ENCODE peak calls at places on chromosomes 11 and 22, in six cellular contexts. S is endothelial cell of umbilical vein, T is stomach, V is thyroid gland, Z is uterus, J is right lobe of liver. A is an unnamed sample. For H3K4me1, the result is how much of the 10 kb centered on the place peaks cover.

GRCh38 chr11:42205518-42205917 is 746.1 kb upstream of the LRRC4C start:
- DNase-seq in J (peak), V (no peak), S (no peak), T (no peak), Z (no peak), A (no peak)

GRCh38 chr22:39684702-39685281 is 114.2 kb downstream of the CACNA1I start:
- DNase-seq in T (no peak), Z (no peak), S (no peak), V (no peak), J (no peak), A (no peak)

GRCh38 chr11:29432719-29433325 is 584.0 kb downstream of the KCNA4 start:
- DNase-seq in Z (no peak), V (no peak), T (no peak), J (no peak), S (peak), A (no peak)

GRCh38 chr11:118918128-118918685 is 7.5 kb downstream of the BCL9L start:
- DNase-seq in Z (peak), V (peak), J (peak), T (peak), S (peak), A (peak)

GRCh38 chr11:47858169-47858543 is 10.0 kb upstream of the NUP160 start:
- DNase-seq in Z (no peak), V (peak), J (no peak), S (peak), T (no peak), A (no peak)

GRCh38 chr11:17595526-17596309 is 48.7 kb downstream of the OTOG start:
- DNase-seq in Z (no peak), T (peak), J (peak), V (no peak), S (no peak), A (no peak)

GRCh38 chr11:108278954-108279353 is 56.1 kb downstream of the ATM start:
- DNase-seq in Z (no peak), S (no peak), T (no peak), V (no peak), J (no peak), A (no peak)

GRCh38 chr22:47165998-47166397 is 403.5 kb downstream of the TBC1D22A start:
- DNase-seq in J (peak), V (no peak), Z (peak), S (no peak), T (no peak), A (no peak)

GRCh38 chr11:15146271-15147003 is 31.7 kb downstream of the INSC start:
- DNase-seq in T (no peak), V (peak), J (no peak), S (no peak), Z (no peak), A (no peak)

GRCh38 chr11:102430158-102430836 is 22.3 kb downstream of the TMEM123 start:
- DNase-seq in T (no peak), V (no peak), J (no peak), S (no peak), Z (no peak), A (no peak)

GRCh38 chr22:46303347-46303965 is 6.8 kb downstream of the GTSE1 start:
- DNase-seq in Z (no peak), J (no peak), V (no peak), S (no peak), T (no peak), A (no peak)

GRCh38 chr11:90556612-90557011 is 333.8 kb upstream of the CHORDC1 start:
- DNase-seq in S (no peak), Z (no peak), T (no peak), J (no peak), V (no peak), A (no peak)

GRCh38 chr22:26404851-26405357 is 24.2 kb upstream of the ASPHD2 start:
- DNase-seq in T (no peak), J (no peak), V (no peak), Z (no peak), S (no peak), A (no peak)

GRCh38 chr11:32434387-32435151 is 770 bp downstream of the WT1 start:
- DNase-seq in V (peak), Z (peak), J (no peak), T (no peak), S (no peak), A (no peak)

GRCh38 chr11:32435947-32436750 is 810 bp upstream of the WT1 start:
- DNase-seq in T (no peak), V (no peak), J (no peak), Z (peak), S (no peak), A (no peak)

GRCh38 chr11:32434116-32434386 is 1.3 kb downstream of the WT1 start:
- DNase-seq in V (no peak), Z (no peak), S (no peak), T (no peak), J (no peak), A (no peak)

GRCh38 chr11:32435511-32435946 is at the start of gene WT1:
- DNase-seq in T (no peak), J (no peak), V (no peak), Z (peak), S (no peak), A (no peak)

DNA sequence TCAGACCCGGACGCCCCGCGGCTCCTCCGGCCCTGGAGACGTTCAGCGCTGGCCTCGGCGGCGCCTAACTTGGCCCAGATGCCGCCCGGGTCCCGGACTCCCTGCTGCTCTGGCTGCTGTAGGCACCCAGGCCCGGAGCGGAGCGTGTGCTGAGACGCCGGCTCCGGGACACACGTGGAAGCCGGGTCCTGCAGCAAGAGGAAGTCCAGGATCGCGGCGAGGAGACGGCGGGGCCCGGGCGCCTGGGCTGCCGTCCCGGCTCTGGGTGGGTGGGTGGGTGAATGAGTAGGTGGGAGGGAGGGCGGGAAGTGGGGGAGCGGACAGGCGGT is 223 bp downstream of the WT1 start:
- DNase-seq in V (no peak), Z (no peak), S (no peak), J (no peak), T (no peak), A (no peak)
- H3K4me3 ChIP-seq in V (no peak), Z (peak), S (no peak), J (peak), T (peak), A (peak)

GRCh38 chr11:65434667-65435179 is 12.1 kb downstream of the NEAT1 start:
- DNase-seq in V (no peak), T (no peak), S (peak), J (peak), Z (no peak), A (no peak)
- TF ChIP-seq POLR2A in V (no peak), T (peak), S (no peak), J (peak), Z (no peak), A (peak)

GRCh38 chr22:32407936-32408335 is 4.1 kb downstream of the RTCB start:
- DNase-seq in T (no peak), S (no peak), V (no peak), J (no peak), Z (no peak), A (no peak)
- H3K4me1 ChIP-seq in T (under half), S (under half), V (under half), J (under half), Z (under half), A (under half)

GRCh38 chr11:121672630-121673487 is 220.1 kb upstream of the SORL1-AS1 start:
- DNase-seq in J (no peak), T (no peak), Z (no peak), S (no peak), V (peak), A (no peak)
- H3K4me3 ChIP-seq in J (no peak), T (no peak), Z (no peak), S (no peak), V (no peak), A (no peak)

DNA sequence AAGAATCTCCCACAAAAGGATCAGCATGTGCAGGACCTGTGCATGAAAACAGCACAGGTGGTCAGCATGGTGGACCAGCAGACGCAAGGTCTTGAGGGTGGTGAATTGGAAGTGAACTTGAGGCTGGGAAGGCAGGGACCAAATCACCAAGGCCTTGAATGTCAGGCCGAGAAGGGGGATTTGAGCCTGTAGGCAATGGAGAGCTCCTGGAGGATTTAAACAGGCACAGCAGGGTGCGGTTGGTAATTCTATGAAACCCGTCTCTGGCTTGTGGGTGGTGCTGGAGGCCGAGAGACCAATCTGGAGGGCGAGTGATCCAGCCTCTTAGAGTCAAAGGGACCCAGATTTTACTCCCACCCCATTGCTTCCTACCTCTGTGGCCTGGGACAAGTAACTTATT is 2.4 kb downstream of the TSKU start:
- DNase-seq in V (no peak), J (no peak), S (no peak), T (no peak), Z (no peak), A (no peak)
- TF ChIP-seq POLR2A in V (no peak), J (no peak), S (no peak), T (no peak), Z (no peak), A (no peak)

GRCh38 chr11:126194121-126194543 is 17.3 kb downstream of the RPUSD4 start:
- DNase-seq in V (peak), Z (peak), J (no peak), S (peak), T (peak), A (peak)

GRCh38 chr11:126192386-126192785 is 19.1 kb downstream of the RPUSD4 start:
- DNase-seq in J (no peak), Z (peak), V (no peak), S (no peak), T (no peak), A (no peak)

GRCh38 chr11:126195119-126195518 is 16.3 kb downstream of the RPUSD4 start:
- DNase-seq in S (no peak), Z (no peak), J (no peak), V (no peak), T (no peak), A (no peak)

GRCh38 chr11:126191379-126192073 is 19.9 kb downstream of the RPUSD4 start:
- DNase-seq in V (no peak), J (no peak), T (no peak), S (no peak), Z (no peak), A (no peak)

GRCh38 chr11:126193038-126193478 is 18.4 kb downstream of the RPUSD4 start:
- DNase-seq in J (no peak), V (no peak), T (no peak), S (no peak), Z (no peak), A (no peak)
- H3K4me1 ChIP-seq in J (under half), V (under half), T (under half), S (under half), Z (under half), A (under half)

GRCh38 chr11:126333142-126333541 is 22.3 kb upstream of the ST3GAL4 start:
- DNase-seq in S (no peak), T (no peak), Z (no peak), J (no peak), V (no peak), A (no peak)
- H3K4me3 ChIP-seq in S (no peak), T (no peak), Z (no peak), J (no peak), V (no peak), A (no peak)

GRCh38 chr22:42614312-42615091 is at the start of gene POLDIP3:
- DNase-seq in S (peak), J (peak), T (peak), V (peak), Z (peak), A (peak)
- TF ChIP-seq POLR2A in S (peak), J (peak), T (no peak), V (peak), Z (peak), A (peak)

A was measured in prostate gland.